ENCODE peak calls at places on chromosome 17, in nine cellular contexts. K, C, L, G, H, D, I, Y and U are unnamed samples.

GRCh38 chr17:9912146-9913099 is 7.4 kb upstream of the RCVRN start:
- DNase-seq in H (no peak), C (no peak), D (no peak), K (no peak), L (peak), G (no peak), Y (no peak), I (no peak), U (no peak)

GRCh38 chr17:49932131-49932723 is 36.8 kb upstream of the DLX4 start:
- DNase-seq in Y (no peak), L (no peak), H (no peak), I (no peak), G (no peak), D (no peak), C (no peak), K (no peak), U (no peak)

GRCh38 chr17:37770631-37771518 is 26.0 kb upstream of the HNF1B start:
- DNase-seq in K (no peak), L (peak), I (peak), Y (peak), D (peak), G (peak), H (no peak), C (peak), U (no peak)

GRCh38 chr17:78506454-78507309 is 70.5 kb downstream of the DNAH17 start:
- DNase-seq in D (no peak), L (no peak), Y (no peak), C (no peak), K (no peak), H (no peak), G (no peak), I (no peak), U (no peak)

GRCh38 chr17:8109669-8110455 is 8.5 kb downstream of the ALOXE3 start:
- DNase-seq in C (peak), I (peak), G (peak), K (no peak), H (no peak), L (no peak), D (peak), Y (peak), U (no peak)

GRCh38 chr17:66730497-66730923 is 104.4 kb upstream of the CACNG5 start:
- DNase-seq in C (no peak), H (no peak), I (peak), G (no peak), Y (no peak), L (no peak), D (no peak), K (no peak), U (no peak)

GRCh38 chr17:49439305-49439672 is 24.6 kb upstream of the PHB1 start:
- DNase-seq in I (no peak), C (no peak), L (no peak), Y (no peak), H (no peak), K (no peak), G (no peak), D (no peak), U (no peak)

GRCh38 chr17:17849863-17850373 is 13.1 kb upstream of the SREBF1 start:
- DNase-seq in K (peak), Y (peak), L (peak), D (peak), G (no peak), C (no peak), H (no peak), I (no peak), U (no peak)

GRCh38 chr17:66200685-66201092 is 8.8 kb upstream of the CEP112 start:
- DNase-seq in I (peak), K (no peak), D (peak), C (peak), G (peak), L (peak), H (no peak), Y (peak), U (peak)

GRCh38 chr17:65487161-65487560 is 74.3 kb downstream of the AXIN2 start:
- DNase-seq in Y (no peak), H (no peak), L (no peak), I (no peak), C (no peak), G (no peak), K (no peak), D (no peak), U (no peak)

GRCh38 chr17:64773836-64774761 is 112.0 kb upstream of the SMURF2 start:
- DNase-seq in K (no peak), G (peak), H (no peak), I (peak), C (peak), L (peak), D (peak), Y (peak), U (peak)

GRCh38 chr17:77662796-77663195 is 295.7 kb upstream of the TNRC6C start:
- DNase-seq in Y (no peak), K (no peak), I (no peak), D (no peak), G (no peak), H (no peak), L (no peak), C (no peak), U (no peak)

DNA sequence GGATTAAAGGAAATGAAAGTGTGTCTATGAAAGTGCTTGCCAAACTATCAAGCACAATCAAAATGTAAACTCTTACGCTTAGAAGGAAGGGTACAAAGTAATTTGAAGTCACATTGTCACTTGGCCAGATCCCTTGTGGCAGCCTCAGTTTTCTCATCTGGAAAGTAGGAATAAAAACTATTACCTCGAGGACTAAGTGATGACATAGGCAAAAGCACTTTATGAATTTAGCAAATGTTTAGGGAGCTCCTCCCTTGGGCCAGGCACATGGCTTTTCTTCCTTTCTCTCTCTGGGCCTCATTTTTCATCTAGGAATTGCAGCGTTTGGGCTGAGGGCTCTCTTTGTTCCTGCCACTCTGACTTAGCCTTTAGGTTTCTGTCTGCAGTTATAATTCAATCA is 28.5 kb downstream of the DYNLL2 start:
- DNase-seq in Y (no peak), C (no peak), I (no peak), G (no peak), D (no peak), K (no peak), H (no peak), L (no peak), U (no peak)
- H3K27ac ChIP-seq in Y (no peak), C (no peak), I (no peak), G (no peak), D (no peak), K (no peak), H (no peak), L (no peak), U (no peak)

GRCh38 chr17:41332239-41332638 is 16.7 kb upstream of the KRTAP17-1 start:
- DNase-seq in Y (no peak), H (no peak), C (no peak), G (no peak), L (no peak), K (no peak), I (no peak), D (no peak), U (no peak)
- TF ChIP-seq CTCF in Y (no peak), H (no peak), C (no peak), G (no peak), L (no peak), K (no peak), I (no peak), D (no peak), U (no peak)

GRCh38 chr17:76433693-76434092 is 19.3 kb downstream of the UBE2O start:
- DNase-seq in L (no peak), H (no peak), D (no peak), Y (no peak), K (no peak), I (no peak), G (no peak), C (no peak), U (no peak)
- H3K27ac ChIP-seq in L (no peak), H (no peak), D (no peak), Y (no peak), K (no peak), I (no peak), G (no peak), C (no peak), U (no peak)

GRCh38 chr17:80927791-80928216 is 63.8 kb upstream of the CHMP6 start:
- DNase-seq in D (peak), C (no peak), L (peak), K (no peak), H (no peak), I (no peak), Y (no peak), G (no peak), U (no peak)
- TF ChIP-seq CTCF in D (peak), C (no peak), L (no peak), K (no peak), H (no peak), I (no peak), Y (no peak), G (no peak), U (no peak)

GRCh38 chr17:57902800-57903759 is 52.1 kb downstream of the CUEDC1 start:
- DNase-seq in L (peak), K (peak), I (peak), Y (peak), D (no peak), C (peak), H (peak), G (peak), U (no peak)
- H3K27ac ChIP-seq in L (peak), K (peak), I (peak), Y (peak), D (no peak), C (peak), H (peak), G (peak), U (peak)

GRCh38 chr17:13003927-13004326 is 13.9 kb downstream of the ELAC2 start:
- DNase-seq in L (no peak), I (no peak), K (no peak), H (no peak), G (no peak), C (no peak), D (no peak), Y (no peak), U (no peak)

GRCh38 chr17:13002761-13003453 is 14.9 kb downstream of the ELAC2 start:
- DNase-seq in Y (peak), G (peak), I (peak), D (peak), C (peak), L (peak), H (peak), K (peak), U (peak)

GRCh38 chr17:13001991-13002615 is 15.7 kb downstream of the ELAC2 start:
- DNase-seq in Y (no peak), L (peak), G (no peak), D (no peak), C (no peak), I (no peak), H (no peak), K (no peak), U (no peak)

GRCh38 chr17:13004336-13004735 is 13.5 kb downstream of the ELAC2 start:
- DNase-seq in G (no peak), H (no peak), L (no peak), I (no peak), C (no peak), Y (peak), K (no peak), D (no peak), U (no peak)

GRCh38 chr17:13003454-13003851 is 14.4 kb downstream of the ELAC2 start:
- DNase-seq in Y (no peak), C (no peak), G (no peak), L (no peak), D (no peak), K (no peak), H (no peak), I (no peak), U (no peak)
- TF ChIP-seq CTCF in Y (no peak), C (peak), G (no peak), L (no peak), D (no peak), K (peak), H (no peak), I (no peak), U (no peak)

GRCh38 chr17:2709173-2709661 is 2.3 kb downstream of the CLUH start:
- DNase-seq in I (peak), G (peak), D (no peak), C (peak), Y (peak), H (no peak), K (no peak), L (no peak), U (no peak)
- H3K27ac ChIP-seq in I (peak), G (peak), D (no peak), C (peak), Y (no peak), H (peak), K (peak), L (no peak), U (no peak)

DNA sequence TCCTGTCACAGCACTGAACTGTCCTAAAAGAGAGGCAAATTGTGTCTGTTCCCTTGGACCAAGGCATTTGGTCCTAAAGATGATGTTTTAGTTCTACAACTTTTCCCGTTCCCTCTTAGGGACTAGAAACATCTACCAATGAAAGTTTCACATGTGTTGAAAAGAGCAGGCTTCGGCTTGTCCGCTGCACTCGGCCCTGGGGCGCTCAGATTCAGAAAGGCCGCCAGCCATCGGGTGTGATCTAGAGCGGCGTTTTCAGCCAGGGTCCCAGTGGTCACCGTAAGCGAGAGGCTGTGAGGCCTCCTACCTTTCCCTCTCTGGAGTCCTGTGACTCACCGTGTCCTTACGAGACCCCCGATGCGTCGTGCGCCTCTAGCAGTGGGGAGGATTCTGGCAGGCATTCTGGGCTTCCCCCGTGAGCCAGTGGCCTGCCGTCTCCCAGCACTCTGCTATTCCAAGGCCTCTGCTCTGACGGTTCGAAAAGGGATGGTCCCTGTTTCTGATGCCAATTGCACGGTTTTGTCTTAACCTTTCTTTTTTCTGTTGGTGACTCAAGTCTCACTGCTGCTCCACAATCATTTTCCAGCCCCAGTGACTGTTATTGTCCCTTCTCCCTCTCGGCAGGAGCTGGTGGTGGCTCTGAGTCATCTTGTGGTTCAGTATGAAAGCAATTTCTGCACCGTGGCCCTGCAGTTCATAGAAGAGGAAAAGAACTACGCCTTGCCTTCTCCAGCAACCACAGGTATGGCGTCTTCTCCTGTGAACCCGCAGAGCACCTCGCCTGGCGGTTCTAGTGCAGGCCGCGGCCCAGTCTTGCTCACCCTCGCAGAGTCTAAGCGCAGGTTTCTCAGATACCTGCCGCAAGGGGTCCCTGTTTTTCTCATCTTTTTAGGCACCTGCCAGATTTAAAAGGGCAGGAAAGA is 100.3 kb upstream of the CHMP6 start:
- DNase-seq in Y (peak), G (no peak), K (no peak), C (no peak), H (peak), D (no peak), L (peak), I (no peak), U (peak)
- TF ChIP-seq CTCF in Y (peak), G (no peak), K (no peak), C (no peak), H (no peak), D (no peak), L (peak), I (no peak), U (no peak)

GRCh38 chr17:5669191-5669590 is 84.9 kb upstream of the NLRP1 start:
- DNase-seq in Y (peak), G (no peak), L (no peak), D (no peak), I (no peak), K (no peak), H (no peak), C (no peak), U (no peak)

GRCh38 chr17:5676012-5676411 is 91.7 kb upstream of the NLRP1 start:
- DNase-seq in D (no peak), I (no peak), C (no peak), Y (no peak), H (no peak), L (no peak), K (no peak), G (no peak), U (no peak)

GRCh38 chr17:5668557-5669138 is 84.3 kb upstream of the NLRP1 start:
- DNase-seq in G (no peak), I (no peak), L (no peak), Y (no peak), D (no peak), C (no peak), H (no peak), K (no peak), U (no peak)

GRCh38 chr17:5672815-5673430 is 88.6 kb upstream of the NLRP1 start:
- DNase-seq in D (no peak), I (no peak), C (no peak), H (no peak), G (no peak), K (no peak), Y (no peak), L (no peak), U (no peak)

GRCh38 chr17:5672141-5672540 is 87.8 kb upstream of the NLRP1 start:
- DNase-seq in L (no peak), C (no peak), Y (no peak), H (no peak), K (no peak), G (no peak), D (no peak), I (no peak), U (no peak)
- H3K27ac ChIP-seq in L (no peak), C (no peak), Y (no peak), H (no peak), K (no peak), G (no peak), D (no peak), I (no peak), U (no peak)

GRCh38 chr17:47851764-47852112 is 775 bp upstream of the SP6 start:
- DNase-seq in L (no peak), H (no peak), G (no peak), I (no peak), K (no peak), D (peak), C (no peak), Y (no peak), U (no peak)

GRCh38 chr17:47853616-47854015 is 2.7 kb upstream of the SP6 start:
- DNase-seq in L (no peak), G (no peak), D (no peak), I (no peak), Y (no peak), C (no peak), H (no peak), K (no peak), U (no peak)

GRCh38 chr17:47852113-47852949 is 1.4 kb upstream of the SP6 start:
- DNase-seq in I (no peak), D (no peak), H (no peak), K (no peak), C (no peak), Y (no peak), G (no peak), L (no peak), U (no peak)

GRCh38 chr17:47850373-47850691 is 631 bp downstream of the SP6 start:
- DNase-seq in K (no peak), I (no peak), D (no peak), H (no peak), Y (peak), L (no peak), C (no peak), G (no peak), U (no peak)

GRCh38 chr17:47850692-47851573 is at the start of gene SP6:
- DNase-seq in L (peak), G (peak), Y (peak), C (peak), D (peak), I (peak), K (no peak), H (no peak), U (no peak)
- TF ChIP-seq CTCF in L (peak), G (no peak), Y (peak), C (no peak), D (peak), I (peak), K (no peak), H (no peak), U (peak)